ENCODE peak calls at places on chromosomes 7 and 10, in nine cellular contexts. U, I, V, C, G, Y, E, M and W are unnamed samples.
A peak's percentile ranks its signal among the peaks of the same experiment; 100 is the strongest.

GRCh38 chr10:50991496-50992355 is 82.6 kb upstream of the PRKG1 start:
- DNase-seq in E (peak; percentile 72), Y (peak; percentile 58), I (no peak), C (peak; percentile 43), V (peak; percentile 61), G (no peak), U (no peak), M (peak; percentile 74), W (no peak)

GRCh38 chr10:88064608-88065383 is 201.4 kb downstream of the PTEN start:
- DNase-seq in C (no peak), G (peak; percentile 7), Y (no peak), E (peak; percentile 74), M (peak; percentile 81), V (peak; percentile 50), U (peak; percentile 64), I (peak; percentile 11), W (no peak)

GRCh38 chr7:31788891-31789680 is 102.1 kb downstream of the PPP1R17 start:
- DNase-seq in Y (no peak), G (no peak), U (no peak), E (no peak), M (no peak), I (no peak), V (no peak), C (no peak), W (no peak)

GRCh38 chr7:12638851-12639467 is 48.5 kb upstream of the ARL4A start:
- DNase-seq in E (no peak), V (no peak), G (no peak), U (no peak), M (no peak), I (no peak), C (no peak), Y (peak; percentile 38), W (no peak)

GRCh38 chr7:26061340-26062239 is 90.4 kb upstream of the NFE2L3 start:
- DNase-seq in E (peak; percentile 55), G (peak; percentile 64), I (no peak), C (peak; percentile 82), U (peak; percentile 85), Y (peak; percentile 86), V (peak; percentile 84), M (no peak), W (no peak)

GRCh38 chr7:23487670-23488069 is 17.4 kb upstream of the IGF2BP3 start:
- DNase-seq in U (no peak), I (no peak), V (no peak), Y (no peak), M (no peak), G (no peak), E (no peak), C (no peak), W (no peak)

GRCh38 chr10:105161767-105162166 is 520.7 kb downstream of the SORCS3 start:
- DNase-seq in G (no peak), U (no peak), Y (no peak), C (no peak), M (no peak), V (no peak), E (no peak), I (no peak), W (no peak)

GRCh38 chr10:126391162-126391880 is 3.0 kb upstream of the ADAM12 start:
- DNase-seq in E (no peak), C (no peak), M (no peak), I (no peak), G (no peak), V (no peak), Y (no peak), U (no peak), W (no peak)

GRCh38 chr7:67916571-67916970 is 919.9 kb downstream of the TYW1 start:
- DNase-seq in G (no peak), C (no peak), E (no peak), V (no peak), M (no peak), Y (no peak), I (no peak), U (no peak), W (no peak)

GRCh38 chr7:15938153-15938552 is 251.7 kb upstream of the MEOX2 start:
- DNase-seq in G (no peak), E (no peak), M (no peak), I (no peak), C (no peak), Y (no peak), U (no peak), V (no peak), W (no peak)

GRCh38 chr10:127907411-127908105 is 655 bp downstream of the PTPRE start:
- DNase-seq in M (peak; percentile 86), V (peak; percentile 44), Y (peak; percentile 12), E (peak; percentile 54), C (no peak), G (no peak), U (peak; percentile 47), I (no peak), W (no peak)

GRCh38 chr10:79111427-79111826 is 42.7 kb downstream of the ZMIZ1 start:
- DNase-seq in Y (no peak), E (no peak), M (no peak), V (no peak), G (no peak), U (no peak), I (no peak), C (no peak), W (no peak)

GRCh38 chr7:71005109-71005508 is 126.8 kb upstream of the GALNT17 start:
- DNase-seq in M (no peak), I (no peak), C (no peak), E (no peak), G (no peak), Y (no peak), V (no peak), U (no peak), W (no peak)
- TF ChIP-seq CTCF in M (no peak), I (no peak), C (no peak), E (no peak), G (no peak), Y (no peak), V (no peak), U (no peak), W (no peak)

GRCh38 chr7:24574365-24574764 is 1.1 kb downstream of the PALS2 start:
- DNase-seq in E (no peak), G (no peak), V (no peak), C (no peak), I (no peak), U (no peak), M (no peak), Y (peak; percentile 47), W (no peak)

GRCh38 chr7:24572014-24572413 is 1.2 kb upstream of the PALS2 start:
- DNase-seq in U (no peak), G (no peak), C (no peak), V (no peak), M (no peak), Y (no peak), I (no peak), E (no peak), W (no peak)

GRCh38 chr7:24572421-24573007 is 738 bp upstream of the PALS2 start:
- DNase-seq in Y (no peak), V (peak; percentile 30), I (peak; percentile 11), C (no peak), U (no peak), M (peak; percentile 81), G (peak; percentile 4), E (peak; percentile 5), W (no peak)

GRCh38 chr7:24573008-24573553 is at the start of gene PALS2:
- DNase-seq in C (peak; percentile 84), E (peak; percentile 54), Y (peak; percentile 85), V (peak; percentile 81), G (peak; percentile 61), U (peak; percentile 76), I (peak; percentile 18), M (peak; percentile 96), W (no peak)

DNA sequence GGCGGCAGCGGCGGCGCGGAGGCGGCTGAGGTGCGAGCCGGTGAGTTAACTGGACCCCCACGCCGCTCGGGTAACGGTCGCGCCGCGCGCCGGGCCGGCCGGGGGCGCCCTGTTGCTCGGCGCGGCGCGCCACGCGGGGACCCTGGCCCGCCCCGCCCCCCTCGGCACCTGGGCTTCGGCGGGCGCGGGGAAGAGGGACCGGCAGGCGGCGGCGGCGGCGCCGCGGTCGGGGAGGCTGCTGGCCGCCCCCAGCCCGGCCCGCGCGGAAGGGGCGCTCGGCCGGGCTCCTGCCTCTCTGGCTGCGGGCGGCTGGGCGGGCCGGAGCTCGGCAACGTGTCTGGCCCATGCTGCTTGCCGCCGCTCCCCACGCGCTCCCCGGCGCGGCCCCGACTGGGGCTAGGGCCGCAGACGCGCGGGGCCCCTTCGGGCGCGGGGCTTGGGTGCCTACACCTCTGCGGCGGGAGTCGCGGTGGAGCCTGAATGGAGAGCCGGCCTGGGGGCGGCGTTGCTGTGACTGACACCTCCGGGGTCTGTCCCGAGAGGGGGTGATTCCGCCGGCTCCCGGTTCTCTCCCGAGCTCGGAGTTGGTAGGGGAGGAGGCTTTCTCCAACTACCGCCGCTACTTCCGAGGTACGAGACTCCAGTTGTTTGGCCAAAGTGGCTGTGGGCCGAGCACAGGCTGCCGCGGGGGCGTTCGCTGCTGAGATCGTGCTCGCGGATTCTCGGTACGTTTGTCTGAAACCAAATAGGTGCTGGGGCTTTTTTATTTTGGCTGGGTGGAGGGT is 494 bp downstream of the PALS2 start:
- DNase-seq in C (peak; percentile 69), I (no peak), U (peak; percentile 42), Y (peak; percentile 67), V (peak; percentile 33), M (peak; percentile 90), E (peak; percentile 18), G (no peak), W (no peak)
- H3K27me3 ChIP-seq in C (no peaks in the 10 kb centered on the region), I (no peaks in the 10 kb centered on the region), U (peaks cover 2% of the 10 kb centered on the region), Y (no peaks in the 10 kb centered on the region), V (peaks cover 37% of the 10 kb centered on the region), M (peaks cover 6% of the 10 kb centered on the region), E (no peaks in the 10 kb centered on the region), G (no peaks in the 10 kb centered on the region), W (peaks cover 5% of the 10 kb centered on the region)

DNA sequence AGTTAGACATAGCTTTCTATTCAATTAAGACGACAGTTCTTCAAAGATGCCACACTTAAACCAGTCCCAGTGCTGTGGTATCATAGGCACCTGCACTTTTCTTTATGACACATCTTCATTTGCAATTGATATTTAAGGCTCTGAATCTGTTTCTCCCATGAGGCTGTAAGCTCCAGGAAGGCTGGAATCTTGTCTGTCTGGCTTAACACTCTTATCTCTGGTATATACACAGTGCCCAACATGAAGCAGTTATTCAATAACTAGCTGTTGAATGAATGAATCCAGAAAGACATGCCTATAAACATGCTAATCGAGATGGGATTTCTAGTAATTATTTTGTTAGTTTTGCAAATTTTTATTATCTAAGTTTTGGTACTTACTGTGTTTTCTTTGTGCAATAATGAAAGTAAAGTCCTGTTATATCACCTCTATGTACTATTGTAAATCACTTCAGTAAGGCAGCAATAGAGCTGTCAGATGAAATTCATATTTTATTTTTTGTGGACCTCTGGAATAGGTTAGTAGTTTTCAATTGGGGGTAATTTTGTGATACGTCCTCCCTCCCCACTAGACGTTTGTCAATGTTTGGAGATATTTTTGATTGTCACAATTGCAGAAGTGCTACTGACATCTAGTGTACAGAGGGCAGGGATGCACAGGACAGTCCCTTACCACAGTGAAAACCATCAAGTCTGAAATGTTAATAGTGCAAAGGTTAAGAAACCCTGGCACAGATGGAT is 51.3 kb upstream of the STEAP4 start:
- DNase-seq in G (no peak), C (no peak), E (no peak), M (no peak), I (no peak), Y (no peak), V (no peak), U (no peak), W (no peak)
- TF ChIP-seq CTCF in G (no peak), C (peak; percentile 42), E (peak; percentile 75), M (no peak), I (no peak), Y (peak; percentile 52), V (no peak), U (no peak), W (no peak)

DNA sequence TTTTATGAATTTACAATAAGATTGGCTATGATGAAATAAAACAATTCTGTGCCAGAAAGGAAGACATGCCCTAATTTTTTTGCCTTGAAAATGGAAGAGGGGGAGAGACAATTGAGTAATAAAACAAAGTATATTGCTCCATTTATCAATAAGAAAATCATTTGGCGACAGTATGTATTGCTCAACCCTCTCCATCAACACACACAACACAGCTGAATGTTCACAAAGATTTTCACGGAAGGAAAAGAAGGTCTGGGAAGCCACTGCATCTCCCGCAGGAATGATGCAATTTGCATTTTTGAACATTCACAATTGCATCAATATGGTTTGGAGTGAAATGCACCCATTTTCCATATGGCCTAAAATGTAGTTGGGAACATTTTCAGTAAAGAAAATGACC is 702.7 kb downstream of the PARD3 start:
- DNase-seq in I (no peak), M (no peak), V (no peak), Y (no peak), C (no peak), G (no peak), U (no peak), E (no peak), W (no peak)
- H3K27me3 ChIP-seq in I (no peaks in the 10 kb centered on the region), M (no peaks in the 10 kb centered on the region), V (no peaks in the 10 kb centered on the region), Y (no peaks in the 10 kb centered on the region), C (no peaks in the 10 kb centered on the region), G (no peaks in the 10 kb centered on the region), U (no peaks in the 10 kb centered on the region), E (no peaks in the 10 kb centered on the region), W (no peaks in the 10 kb centered on the region)